ENCODE peak calls at places on chromosomes 12 and 14, in seven cellular contexts. One of them, this sample, is unnamed.

GRCh38 chr12:56084958-56085543 is 5.1 kb downstream of the ERBB3 start:
- DNase-seq in endothelial cell of umbilical vein: peak; percentile 20
- DNase-seq in A549: peak; percentile 53
- DNase-seq in GM12891: no peak
- DNase-seq in GM12878: no peak
- DNase-seq in stomach: peak; percentile 46
- DNase-seq in IMR-90: no peak
- DNase-seq in this sample: no peak

GRCh38 chr14:64971890-64972785 is at the start of gene RAB15:
- DNase-seq in endothelial cell of umbilical vein: peak; percentile 33
- DNase-seq in A549: peak; percentile 39
- DNase-seq in GM12891: peak; percentile 67
- DNase-seq in GM12878: no peak
- DNase-seq in stomach: peak; percentile 48
- DNase-seq in IMR-90: peak; percentile 6
- DNase-seq in this sample: no peak

GRCh38 chr12:51124504-51124903 is 41.1 kb upstream of the CSRNP2 start:
- DNase-seq in endothelial cell of umbilical vein: no peak
- DNase-seq in A549: no peak
- DNase-seq in GM12891: no peak
- DNase-seq in GM12878: no peak
- DNase-seq in stomach: no peak
- DNase-seq in IMR-90: no peak
- DNase-seq in this sample: no peak

GRCh38 chr12:68967036-68967435 is 34.1 kb upstream of the CPM start:
- DNase-seq in endothelial cell of umbilical vein: no peak
- DNase-seq in A549: no peak
- DNase-seq in GM12891: no peak
- DNase-seq in GM12878: no peak
- DNase-seq in stomach: no peak
- DNase-seq in IMR-90: no peak
- DNase-seq in this sample: no peak

GRCh38 chr12:2291182-2291832 is 238.5 kb downstream of the CACNA1C start:
- DNase-seq in endothelial cell of umbilical vein: peak; percentile 46
- DNase-seq in A549: peak; percentile 60
- DNase-seq in GM12891: peak; percentile 67
- DNase-seq in GM12878: no peak
- DNase-seq in stomach: no peak
- DNase-seq in IMR-90: no peak
- DNase-seq in this sample: no peak

GRCh38 chr14:24398943-24399801 is at the start of gene NYNRIN:
- DNase-seq in endothelial cell of umbilical vein: peak; percentile 58
- DNase-seq in A549: no peak
- DNase-seq in GM12891: no peak
- DNase-seq in GM12878: no peak
- DNase-seq in stomach: peak; percentile 40
- DNase-seq in IMR-90: peak; percentile 12
- DNase-seq in this sample: peak; percentile 87

GRCh38 chr12:92034858-92035401 is 110.7 kb downstream of the BTG1 start:
- DNase-seq in endothelial cell of umbilical vein: peak; percentile 87
- DNase-seq in A549: peak; percentile 68
- DNase-seq in GM12891: no peak
- DNase-seq in GM12878: peak; percentile 99
- DNase-seq in stomach: peak; percentile 59
- DNase-seq in IMR-90: peak; percentile 91
- DNase-seq in this sample: peak; percentile 80

GRCh38 chr12:50351120-50352043 is 45.0 kb downstream of the FAM186A start:
- DNase-seq in endothelial cell of umbilical vein: no peak
- DNase-seq in A549: peak; percentile 36
- DNase-seq in GM12891: no peak
- DNase-seq in GM12878: no peak
- DNase-seq in stomach: peak; percentile 52
- DNase-seq in IMR-90: no peak
- DNase-seq in this sample: no peak

GRCh38 chr14:56126514-56126913 is 8.3 kb downstream of the PELI2 start:
- DNase-seq in endothelial cell of umbilical vein: no peak
- DNase-seq in A549: no peak
- DNase-seq in GM12891: no peak
- DNase-seq in GM12878: no peak
- DNase-seq in stomach: no peak
- DNase-seq in IMR-90: no peak
- DNase-seq in this sample: no peak

GRCh38 chr12:1776139-1776975 is 44.0 kb upstream of the LRTM2 start:
- DNase-seq in endothelial cell of umbilical vein: no peak
- DNase-seq in A549: peak; percentile 48
- DNase-seq in GM12891: no peak
- DNase-seq in GM12878: no peak
- DNase-seq in stomach: no peak
- DNase-seq in IMR-90: peak; percentile 76
- DNase-seq in this sample: no peak

GRCh38 chr14:104321151-104322130 is 183.1 kb downstream of the KIF26A start:
- DNase-seq in endothelial cell of umbilical vein: no peak
- DNase-seq in A549: no peak
- DNase-seq in GM12891: no peak
- DNase-seq in GM12878: no peak
- DNase-seq in stomach: peak; percentile 8
- DNase-seq in IMR-90: no peak
- DNase-seq in this sample: peak; percentile 82

GRCh38 chr12:26507613-26508012 is 312.2 kb downstream of the SSPN start:
- DNase-seq in endothelial cell of umbilical vein: no peak
- DNase-seq in A549: no peak
- DNase-seq in GM12891: no peak
- DNase-seq in GM12878: no peak
- DNase-seq in stomach: no peak
- DNase-seq in IMR-90: no peak
- DNase-seq in this sample: no peak

GRCh38 chr12:91604897-91605296 is 422.3 kb upstream of the DCN start:
- DNase-seq in endothelial cell of umbilical vein: peak; percentile 6
- DNase-seq in A549: no peak
- DNase-seq in GM12891: no peak
- DNase-seq in GM12878: no peak
- DNase-seq in stomach: no peak
- DNase-seq in IMR-90: no peak
- DNase-seq in this sample: no peak

GRCh38 chr12:28578833-28579252 is 388.6 kb downstream of the CCDC91 start:
- DNase-seq in endothelial cell of umbilical vein: no peak
- DNase-seq in A549: no peak
- DNase-seq in GM12891: no peak
- DNase-seq in GM12878: no peak
- DNase-seq in stomach: no peak
- DNase-seq in IMR-90: peak; percentile 52
- DNase-seq in this sample: no peak

GRCh38 chr14:61372842-61373555 is 51.6 kb downstream of the PRKCH start:
- DNase-seq in endothelial cell of umbilical vein: no peak
- DNase-seq in A549: no peak
- DNase-seq in GM12891: no peak
- DNase-seq in GM12878: no peak
- DNase-seq in stomach: no peak
- DNase-seq in IMR-90: no peak
- DNase-seq in this sample: no peak

GRCh38 chr12:124448241-124448954 is 119.0 kb downstream of the NCOR2 start:
- DNase-seq in endothelial cell of umbilical vein: no peak
- DNase-seq in A549: no peak
- DNase-seq in GM12891: no peak
- DNase-seq in GM12878: no peak
- DNase-seq in stomach: no peak
- DNase-seq in IMR-90: no peak
- DNase-seq in this sample: no peak

GRCh38 chr14:85439696-85440328 is 90.1 kb upstream of the FLRT2 start:
- DNase-seq in endothelial cell of umbilical vein: peak; percentile 42
- DNase-seq in A549: peak; percentile 72
- DNase-seq in GM12891: no peak
- DNase-seq in GM12878: no peak
- DNase-seq in stomach: no peak
- DNase-seq in IMR-90: no peak
- DNase-seq in this sample: no peak

GRCh38 chr14:89617471-89618291 is 200.6 kb upstream of the FOXN3 start:
- DNase-seq in endothelial cell of umbilical vein: peak; percentile 70
- DNase-seq in A549: no peak
- DNase-seq in GM12891: no peak
- DNase-seq in GM12878: no peak
- DNase-seq in stomach: peak; percentile 45
- DNase-seq in IMR-90: peak; percentile 77
- DNase-seq in this sample: no peak

DNA sequence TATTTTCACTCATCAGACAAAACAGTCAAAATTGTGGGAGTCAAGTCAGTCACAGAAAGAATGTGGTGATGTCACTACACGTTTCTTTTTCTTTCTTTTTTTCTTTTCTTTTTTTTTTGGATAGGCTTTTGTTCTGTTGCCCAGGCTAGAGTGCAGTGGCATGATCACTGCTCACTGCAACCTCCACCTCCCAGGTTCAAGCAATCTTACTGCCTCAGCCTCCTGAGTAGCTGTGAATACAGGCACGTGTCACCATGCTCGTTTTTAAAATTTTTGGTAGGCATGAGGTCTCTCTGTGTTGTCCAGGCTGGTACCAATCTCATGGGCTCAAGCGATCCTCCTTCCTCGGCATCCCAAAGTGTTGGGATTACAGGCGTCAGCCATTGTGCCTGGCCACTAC is 2.3 kb downstream of the CLECL1 start:
- DNase-seq in endothelial cell of umbilical vein: no peak
- DNase-seq in A549: no peak
- DNase-seq in GM12891: no peak
- DNase-seq in GM12878: no peak
- DNase-seq in stomach: no peak
- DNase-seq in IMR-90: no peak
- DNase-seq in this sample: no peak
- TF ChIP-seq POLR2A in endothelial cell of umbilical vein: no peak
- TF ChIP-seq POLR2A in A549: no peak
- TF ChIP-seq POLR2A in GM12891: no peak
- TF ChIP-seq POLR2A in GM12878: peak; percentile 47
- TF ChIP-seq POLR2A in stomach: no peak
- TF ChIP-seq POLR2A in IMR-90: no peak
- TF ChIP-seq POLR2A in this sample: no peak

GRCh38 chr12:7935464-7935772 is 569 bp downstream of the SLC2A3 start:
- DNase-seq in endothelial cell of umbilical vein: no peak
- DNase-seq in A549: no peak
- DNase-seq in GM12891: no peak
- DNase-seq in GM12878: no peak
- DNase-seq in stomach: no peak
- DNase-seq in IMR-90: no peak
- DNase-seq in this sample: no peak

GRCh38 chr12:7934560-7935463 is 1.2 kb downstream of the SLC2A3 start:
- DNase-seq in endothelial cell of umbilical vein: peak; percentile 7
- DNase-seq in A549: no peak
- DNase-seq in GM12891: no peak
- DNase-seq in GM12878: no peak
- DNase-seq in stomach: no peak
- DNase-seq in IMR-90: no peak
- DNase-seq in this sample: no peak

GRCh38 chr12:7934153-7934552 is 1.8 kb downstream of the SLC2A3 start:
- DNase-seq in endothelial cell of umbilical vein: peak; percentile 13
- DNase-seq in A549: no peak
- DNase-seq in GM12891: no peak
- DNase-seq in GM12878: no peak
- DNase-seq in stomach: no peak
- DNase-seq in IMR-90: no peak
- DNase-seq in this sample: no peak

GRCh38 chr12:7935773-7936581 is at the start of gene SLC2A3:
- DNase-seq in endothelial cell of umbilical vein: peak; percentile 85
- DNase-seq in A549: peak; percentile 84
- DNase-seq in GM12891: peak; percentile 47
- DNase-seq in GM12878: peak; percentile 65
- DNase-seq in stomach: peak; percentile 32
- DNase-seq in IMR-90: peak; percentile 92
- DNase-seq in this sample: peak; percentile 78

DNA sequence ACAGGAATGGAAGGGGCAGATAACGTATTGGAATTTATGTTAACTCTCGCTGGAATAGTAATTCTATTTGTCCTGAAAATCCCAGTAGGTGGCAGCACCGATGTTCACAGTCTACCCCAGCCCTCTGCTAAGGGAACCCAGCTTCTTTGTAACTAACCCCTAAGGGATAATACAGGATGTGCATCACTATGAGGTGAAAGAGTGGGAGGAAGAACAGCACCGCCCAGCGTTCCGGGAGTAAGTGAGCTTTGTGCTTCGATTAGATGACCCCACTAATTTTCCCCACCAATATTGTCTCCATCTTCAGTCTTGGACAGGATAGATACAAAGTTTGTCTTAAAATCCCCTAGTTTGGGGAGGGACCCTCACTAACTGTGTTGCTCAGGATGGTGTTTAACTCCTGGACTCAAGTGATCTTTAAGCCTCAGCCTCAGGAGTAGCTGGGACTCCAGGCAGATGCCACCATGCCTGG is 2.7 kb downstream of the SLC2A3 start:
- DNase-seq in endothelial cell of umbilical vein: peak; percentile 93
- DNase-seq in A549: peak; percentile 94
- DNase-seq in GM12891: peak; percentile 69
- DNase-seq in GM12878: peak; percentile 79
- DNase-seq in stomach: peak; percentile 57
- DNase-seq in IMR-90: peak; percentile 96
- DNase-seq in this sample: peak; percentile 77
- TF ChIP-seq POLR2A in endothelial cell of umbilical vein: no peak
- TF ChIP-seq POLR2A in A549: no peak
- TF ChIP-seq POLR2A in GM12891: no peak
- TF ChIP-seq POLR2A in GM12878: no peak
- TF ChIP-seq POLR2A in stomach: no peak
- TF ChIP-seq POLR2A in IMR-90: peak; percentile 85
- TF ChIP-seq POLR2A in this sample: no peak

DNA sequence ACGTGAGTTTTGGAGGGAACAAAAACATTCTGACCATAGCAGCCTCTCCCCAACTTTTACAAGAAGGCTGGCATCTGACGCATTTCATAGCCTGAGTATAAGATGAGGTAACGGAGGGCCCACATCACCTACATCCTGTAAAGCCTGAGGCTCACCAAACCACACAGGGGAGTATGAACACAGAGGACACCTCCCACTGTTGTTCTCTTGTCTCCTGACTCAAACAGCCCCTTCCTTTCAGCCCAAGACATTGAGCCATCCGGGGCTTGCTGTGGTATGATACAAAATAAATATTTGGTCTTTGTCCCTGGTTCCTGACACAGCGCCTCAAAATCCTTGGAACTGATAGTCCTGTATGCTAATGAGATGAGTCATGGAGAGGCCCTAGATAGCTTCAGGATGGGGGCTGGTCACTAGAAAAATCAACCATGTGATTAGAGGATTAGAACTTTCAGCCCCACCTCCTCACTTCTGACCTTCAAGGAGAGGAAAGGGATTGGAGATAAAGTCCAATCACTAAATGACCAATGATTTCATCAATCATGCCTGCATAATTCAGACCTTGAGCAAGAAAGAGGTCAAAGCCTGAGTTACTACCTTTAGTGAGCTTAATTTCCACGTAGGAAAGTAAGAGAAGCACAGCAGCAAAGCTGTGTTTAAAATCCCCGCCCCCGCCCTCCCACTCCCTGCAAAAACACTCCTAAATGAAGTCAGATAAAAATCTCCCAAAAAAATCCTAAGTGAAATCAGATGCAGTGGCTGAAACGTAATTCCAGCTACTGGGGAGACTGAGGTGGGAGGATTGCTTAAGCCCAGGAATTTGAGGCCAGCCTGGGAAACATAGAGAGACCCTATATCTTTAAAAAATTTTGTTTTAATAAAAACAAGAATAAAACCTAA is 236.4 kb downstream of the PCNX1 start:
- DNase-seq in endothelial cell of umbilical vein: no peak
- DNase-seq in A549: peak; percentile 18
- DNase-seq in GM12891: no peak
- DNase-seq in GM12878: no peak
- DNase-seq in stomach: no peak
- DNase-seq in IMR-90: peak; percentile 80
- DNase-seq in this sample: no peak
- TF ChIP-seq POLR2A in endothelial cell of umbilical vein: no peak
- TF ChIP-seq POLR2A in A549: no peak
- TF ChIP-seq POLR2A in GM12891: no peak
- TF ChIP-seq POLR2A in GM12878: no peak
- TF ChIP-seq POLR2A in stomach: no peak
- TF ChIP-seq POLR2A in IMR-90: no peak
- TF ChIP-seq POLR2A in this sample: no peak

GRCh38 chr12:6774557-6775062 is 2.3 kb downstream of the LAG3 start:
- DNase-seq in endothelial cell of umbilical vein: no peak
- DNase-seq in A549: no peak
- DNase-seq in GM12891: no peak
- DNase-seq in GM12878: no peak
- DNase-seq in stomach: no peak
- DNase-seq in IMR-90: no peak
- DNase-seq in this sample: no peak
- TF ChIP-seq POLR2A in endothelial cell of umbilical vein: no peak
- TF ChIP-seq POLR2A in A549: no peak
- TF ChIP-seq POLR2A in GM12891: no peak
- TF ChIP-seq POLR2A in GM12878: no peak
- TF ChIP-seq POLR2A in stomach: no peak
- TF ChIP-seq POLR2A in IMR-90: no peak
- TF ChIP-seq POLR2A in this sample: no peak

This sample was measured in lower leg skin.